ENCODE peak calls at places on chromosomes 12 and 14, in ten cellular contexts. One of them, this sample, is unnamed.

GRCh38 chr12:32273063-32273521 is 126.3 kb upstream of the FGD4 start:
- DNase-seq in body of pancreas: no peak
- DNase-seq in GM12878: no peak
- DNase-seq in tibial artery: no peak
- DNase-seq in neuronal stem cell: no peak
- DNase-seq in BE2C: no peak
- DNase-seq in H9: no peak
- DNase-seq in CD4-positive, alpha-beta T cell: no peak
- DNase-seq in aorta: no peak
- DNase-seq in small intestine: no peak
- DNase-seq in this sample: no peak

GRCh38 chr12:18492372-18493025 is 231.2 kb downstream of the PIK3C2G start:
- DNase-seq in body of pancreas: no peak
- DNase-seq in GM12878: no peak
- DNase-seq in tibial artery: no peak
- DNase-seq in neuronal stem cell: no peak
- DNase-seq in BE2C: no peak
- DNase-seq in H9: no peak
- DNase-seq in CD4-positive, alpha-beta T cell: no peak
- DNase-seq in aorta: no peak
- DNase-seq in small intestine: no peak
- DNase-seq in this sample: no peak

GRCh38 chr12:56897844-56898341 is 36.3 kb downstream of the SDR9C7 start:
- DNase-seq in body of pancreas: no peak
- DNase-seq in GM12878: no peak
- DNase-seq in tibial artery: no peak
- DNase-seq in neuronal stem cell: no peak
- DNase-seq in BE2C: no peak
- DNase-seq in H9: no peak
- DNase-seq in CD4-positive, alpha-beta T cell: no peak
- DNase-seq in aorta: no peak
- DNase-seq in small intestine: no peak
- DNase-seq in this sample: no peak

GRCh38 chr14:49972199-49972671 is 79.4 kb downstream of the ARF6 start:
- DNase-seq in body of pancreas: peak; percentile 49
- DNase-seq in GM12878: no peak
- DNase-seq in tibial artery: no peak
- DNase-seq in neuronal stem cell: no peak
- DNase-seq in BE2C: no peak
- DNase-seq in H9: no peak
- DNase-seq in CD4-positive, alpha-beta T cell: no peak
- DNase-seq in aorta: no peak
- DNase-seq in small intestine: peak; percentile 51
- DNase-seq in this sample: no peak

GRCh38 chr12:29088611-29089219 is 60.4 kb upstream of the FAR2 start:
- DNase-seq in body of pancreas: no peak
- DNase-seq in GM12878: no peak
- DNase-seq in tibial artery: no peak
- DNase-seq in neuronal stem cell: no peak
- DNase-seq in BE2C: no peak
- DNase-seq in H9: no peak
- DNase-seq in CD4-positive, alpha-beta T cell: no peak
- DNase-seq in aorta: no peak
- DNase-seq in small intestine: peak; percentile 35
- DNase-seq in this sample: no peak

GRCh38 chr14:68466491-68466977 is 326.3 kb downstream of the ZFP36L1 start:
- DNase-seq in body of pancreas: no peak
- DNase-seq in GM12878: no peak
- DNase-seq in tibial artery: no peak
- DNase-seq in neuronal stem cell: no peak
- DNase-seq in BE2C: no peak
- DNase-seq in H9: no peak
- DNase-seq in CD4-positive, alpha-beta T cell: no peak
- DNase-seq in aorta: peak; percentile 51
- DNase-seq in small intestine: no peak
- DNase-seq in this sample: no peak

GRCh38 chr12:96091833-96092232 is 56.4 kb upstream of the LTA4H start:
- DNase-seq in body of pancreas: no peak
- DNase-seq in GM12878: no peak
- DNase-seq in tibial artery: no peak
- DNase-seq in neuronal stem cell: no peak
- DNase-seq in BE2C: no peak
- DNase-seq in H9: peak; percentile 53
- DNase-seq in CD4-positive, alpha-beta T cell: no peak
- DNase-seq in aorta: no peak
- DNase-seq in small intestine: no peak
- DNase-seq in this sample: no peak

GRCh38 chr14:26444745-26445144 is 153.1 kb downstream of the NOVA1 start:
- DNase-seq in body of pancreas: no peak
- DNase-seq in GM12878: no peak
- DNase-seq in tibial artery: no peak
- DNase-seq in neuronal stem cell: peak; percentile 55
- DNase-seq in BE2C: no peak
- DNase-seq in H9: no peak
- DNase-seq in CD4-positive, alpha-beta T cell: no peak
- DNase-seq in aorta: no peak
- DNase-seq in small intestine: no peak
- DNase-seq in this sample: peak; percentile 1

GRCh38 chr14:31787377-31787776 is 226.2 kb downstream of the NUBPL start:
- DNase-seq in body of pancreas: no peak
- DNase-seq in GM12878: no peak
- DNase-seq in tibial artery: no peak
- DNase-seq in neuronal stem cell: no peak
- DNase-seq in BE2C: no peak
- DNase-seq in H9: no peak
- DNase-seq in CD4-positive, alpha-beta T cell: no peak
- DNase-seq in aorta: no peak
- DNase-seq in small intestine: peak; percentile 35
- DNase-seq in this sample: no peak

GRCh38 chr12:122668268-122668667 is 34.9 kb downstream of the HCAR2 start:
- DNase-seq in body of pancreas: no peak
- DNase-seq in GM12878: no peak
- DNase-seq in tibial artery: no peak
- DNase-seq in neuronal stem cell: no peak
- DNase-seq in BE2C: no peak
- DNase-seq in H9: peak; percentile 42
- DNase-seq in CD4-positive, alpha-beta T cell: no peak
- DNase-seq in aorta: no peak
- DNase-seq in small intestine: no peak
- DNase-seq in this sample: no peak

GRCh38 chr12:123105427-123105826 is 45.5 kb downstream of the PITPNM2 start:
- DNase-seq in body of pancreas: no peak
- DNase-seq in GM12878: no peak
- DNase-seq in tibial artery: no peak
- DNase-seq in neuronal stem cell: no peak
- DNase-seq in BE2C: no peak
- DNase-seq in H9: peak; percentile 77
- DNase-seq in CD4-positive, alpha-beta T cell: no peak
- DNase-seq in aorta: no peak
- DNase-seq in small intestine: no peak
- DNase-seq in this sample: no peak

GRCh38 chr14:104403421-104404220 is 175.9 kb upstream of the C14orf180 start:
- DNase-seq in body of pancreas: no peak
- DNase-seq in GM12878: no peak
- DNase-seq in tibial artery: peak; percentile 61
- DNase-seq in neuronal stem cell: no peak
- DNase-seq in BE2C: no peak
- DNase-seq in H9: peak; percentile 22
- DNase-seq in CD4-positive, alpha-beta T cell: no peak
- DNase-seq in aorta: no peak
- DNase-seq in small intestine: no peak
- DNase-seq in this sample: no peak

DNA sequence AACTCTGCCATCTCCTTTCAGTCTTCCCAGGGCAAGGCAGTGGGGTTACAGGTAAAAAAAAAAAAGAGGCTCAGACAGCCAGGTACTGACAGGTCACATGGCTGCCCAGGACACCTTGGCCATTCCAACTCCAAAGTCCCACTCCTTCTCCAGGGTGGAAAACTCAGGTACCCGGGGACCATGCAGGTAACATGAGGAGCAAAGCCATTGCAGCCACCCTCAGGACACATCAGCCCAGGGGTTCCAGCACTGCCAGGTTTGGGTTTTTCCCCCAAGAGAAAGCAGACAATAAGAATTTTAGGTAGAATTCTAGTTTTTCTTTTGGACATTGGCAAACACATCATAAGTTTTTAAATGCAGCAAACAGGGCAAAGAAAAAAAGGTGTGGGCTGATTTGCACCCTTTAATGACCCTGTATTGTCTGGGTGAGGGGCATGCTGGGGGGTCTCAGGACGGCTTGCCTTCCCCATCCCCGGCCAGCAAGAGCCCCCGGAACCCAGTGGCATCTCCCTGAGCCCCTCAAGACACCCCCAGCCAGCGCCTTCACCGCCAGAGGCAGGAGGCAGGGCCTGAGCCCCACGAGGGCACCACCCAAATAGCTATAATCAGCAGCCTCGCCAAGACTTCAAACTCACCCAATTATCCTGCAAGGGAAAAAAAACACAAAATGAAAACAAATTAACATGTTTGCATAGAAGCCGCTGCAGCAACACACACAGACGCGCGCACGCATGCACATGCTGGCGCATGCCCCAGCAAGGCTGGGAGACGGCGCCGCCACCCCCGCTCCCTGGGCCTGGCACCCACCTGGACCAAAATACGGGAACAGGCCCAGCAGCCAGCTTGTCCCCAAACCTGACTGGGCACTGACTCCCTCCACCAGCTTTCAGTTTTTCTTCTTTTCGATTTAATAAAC is 15.6 kb downstream of the FAM222A start:
- DNase-seq in body of pancreas: peak; percentile 6
- DNase-seq in GM12878: no peak
- DNase-seq in tibial artery: peak; percentile 35
- DNase-seq in neuronal stem cell: no peak
- DNase-seq in BE2C: peak; percentile 16
- DNase-seq in H9: peak; percentile 27
- DNase-seq in CD4-positive, alpha-beta T cell: no peak
- DNase-seq in aorta: peak; percentile 22
- DNase-seq in small intestine: no peak
- DNase-seq in this sample: no peak
- H3K27me3 ChIP-seq in body of pancreas: no peaks in the 10 kb centered on the region
- H3K27me3 ChIP-seq in GM12878: no peaks in the 10 kb centered on the region
- H3K27me3 ChIP-seq in tibial artery: peaks cover 15% of the 10 kb centered on the region
- H3K27me3 ChIP-seq in neuronal stem cell: peaks cover 16% of the 10 kb centered on the region
- H3K27me3 ChIP-seq in BE2C: no peaks in the 10 kb centered on the region
- H3K27me3 ChIP-seq in H9: no peaks in the 10 kb centered on the region
- H3K27me3 ChIP-seq in CD4-positive, alpha-beta T cell: peaks cover 13% of the 10 kb centered on the region
- H3K27me3 ChIP-seq in aorta: no peaks in the 10 kb centered on the region
- H3K27me3 ChIP-seq in small intestine: no peaks in the 10 kb centered on the region
- H3K27me3 ChIP-seq in this sample: no peaks in the 10 kb centered on the region

GRCh38 chr14:36498938-36499337 is 21.1 kb downstream of the NKX2-1 start:
- DNase-seq in body of pancreas: no peak
- DNase-seq in GM12878: no peak
- DNase-seq in tibial artery: no peak
- DNase-seq in neuronal stem cell: no peak
- DNase-seq in BE2C: no peak
- DNase-seq in H9: no peak
- DNase-seq in CD4-positive, alpha-beta T cell: no peak
- DNase-seq in aorta: no peak
- DNase-seq in small intestine: no peak
- DNase-seq in this sample: no peak
- H3K27me3 ChIP-seq in body of pancreas: no peaks in the 10 kb centered on the region
- H3K27me3 ChIP-seq in GM12878: peaks cover 5% of the 10 kb centered on the region
- H3K27me3 ChIP-seq in tibial artery: peaks cover 57% of the 10 kb centered on the region
- H3K27me3 ChIP-seq in neuronal stem cell: peaks cover 97% of the 10 kb centered on the region
- H3K27me3 ChIP-seq in BE2C: peaks cover 69% of the 10 kb centered on the region
- H3K27me3 ChIP-seq in H9: peaks cover 30% of the 10 kb centered on the region
- H3K27me3 ChIP-seq in CD4-positive, alpha-beta T cell: peaks cover 53% of the 10 kb centered on the region
- H3K27me3 ChIP-seq in aorta: no peaks in the 10 kb centered on the region
- H3K27me3 ChIP-seq in small intestine: peaks cover 15% of the 10 kb centered on the region
- H3K27me3 ChIP-seq in this sample: peaks cover 100% of the 10 kb centered on the region

DNA sequence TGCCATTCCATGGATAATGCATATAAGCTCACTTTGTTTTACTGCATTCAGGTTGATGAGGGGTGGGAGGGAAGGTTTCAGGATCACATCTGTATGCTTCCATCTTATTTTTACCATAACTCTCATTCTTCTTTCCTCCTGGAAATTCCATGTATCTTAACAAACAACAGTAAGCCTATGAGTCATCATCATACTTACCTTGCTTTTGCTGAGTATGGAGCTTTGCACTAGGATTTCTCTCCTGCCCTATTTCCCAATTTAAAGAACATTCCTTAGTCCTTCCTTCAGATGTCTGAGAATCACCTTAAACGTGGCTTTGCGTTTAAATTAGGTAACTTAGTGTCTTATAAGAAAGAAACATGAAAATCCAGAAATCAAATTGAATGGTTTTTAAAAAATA is 1.6 kb upstream of the CLEC14A start:
- DNase-seq in body of pancreas: no peak
- DNase-seq in GM12878: no peak
- DNase-seq in tibial artery: no peak
- DNase-seq in neuronal stem cell: no peak
- DNase-seq in BE2C: no peak
- DNase-seq in H9: no peak
- DNase-seq in CD4-positive, alpha-beta T cell: no peak
- DNase-seq in aorta: no peak
- DNase-seq in small intestine: no peak
- DNase-seq in this sample: no peak
- H3K27me3 ChIP-seq in body of pancreas: no peaks in the 10 kb centered on the region
- H3K27me3 ChIP-seq in GM12878: no peaks in the 10 kb centered on the region
- H3K27me3 ChIP-seq in tibial artery: peaks cover 19% of the 10 kb centered on the region
- H3K27me3 ChIP-seq in neuronal stem cell: peaks cover 44% of the 10 kb centered on the region
- H3K27me3 ChIP-seq in BE2C: no peaks in the 10 kb centered on the region
- H3K27me3 ChIP-seq in H9: peaks cover 29% of the 10 kb centered on the region
- H3K27me3 ChIP-seq in CD4-positive, alpha-beta T cell: peaks cover 27% of the 10 kb centered on the region
- H3K27me3 ChIP-seq in aorta: no peaks in the 10 kb centered on the region
- H3K27me3 ChIP-seq in small intestine: peaks cover 8% of the 10 kb centered on the region
- H3K27me3 ChIP-seq in this sample: no peaks in the 10 kb centered on the region

GRCh38 chr14:37588956-37589737 is 5.9 kb downstream of the FOXA1 start:
- DNase-seq in body of pancreas: no peak
- DNase-seq in GM12878: no peak
- DNase-seq in tibial artery: no peak
- DNase-seq in neuronal stem cell: no peak
- DNase-seq in BE2C: no peak
- DNase-seq in H9: no peak
- DNase-seq in CD4-positive, alpha-beta T cell: no peak
- DNase-seq in aorta: no peak
- DNase-seq in small intestine: peak; percentile 60
- DNase-seq in this sample: no peak

GRCh38 chr14:37591311-37591940 is 3.6 kb downstream of the FOXA1 start:
- DNase-seq in body of pancreas: no peak
- DNase-seq in GM12878: no peak
- DNase-seq in tibial artery: no peak
- DNase-seq in neuronal stem cell: no peak
- DNase-seq in BE2C: no peak
- DNase-seq in H9: peak; percentile 84
- DNase-seq in CD4-positive, alpha-beta T cell: no peak
- DNase-seq in aorta: no peak
- DNase-seq in small intestine: peak; percentile 49
- DNase-seq in this sample: no peak

GRCh38 chr14:37591941-37592287 is 3.1 kb downstream of the FOXA1 start:
- DNase-seq in body of pancreas: no peak
- DNase-seq in GM12878: no peak
- DNase-seq in tibial artery: no peak
- DNase-seq in neuronal stem cell: no peak
- DNase-seq in BE2C: no peak
- DNase-seq in H9: no peak
- DNase-seq in CD4-positive, alpha-beta T cell: no peak
- DNase-seq in aorta: no peak
- DNase-seq in small intestine: peak; percentile 47
- DNase-seq in this sample: no peak

GRCh38 chr14:37590096-37590809 is 4.8 kb downstream of the FOXA1 start:
- DNase-seq in body of pancreas: no peak
- DNase-seq in GM12878: no peak
- DNase-seq in tibial artery: no peak
- DNase-seq in neuronal stem cell: no peak
- DNase-seq in BE2C: no peak
- DNase-seq in H9: no peak
- DNase-seq in CD4-positive, alpha-beta T cell: no peak
- DNase-seq in aorta: no peak
- DNase-seq in small intestine: peak; percentile 32
- DNase-seq in this sample: no peak

GRCh38 chr14:37590810-37591139 is 4.3 kb downstream of the FOXA1 start:
- DNase-seq in body of pancreas: no peak
- DNase-seq in GM12878: no peak
- DNase-seq in tibial artery: no peak
- DNase-seq in neuronal stem cell: no peak
- DNase-seq in BE2C: no peak
- DNase-seq in H9: no peak
- DNase-seq in CD4-positive, alpha-beta T cell: no peak
- DNase-seq in aorta: no peak
- DNase-seq in small intestine: no peak
- DNase-seq in this sample: no peak
- H3K27me3 ChIP-seq in body of pancreas: peaks cover 11% of the 10 kb centered on the region
- H3K27me3 ChIP-seq in GM12878: no peaks in the 10 kb centered on the region
- H3K27me3 ChIP-seq in tibial artery: peaks cover 97% of the 10 kb centered on the region
- H3K27me3 ChIP-seq in neuronal stem cell: peaks cover 98% of the 10 kb centered on the region
- H3K27me3 ChIP-seq in BE2C: peaks cover 99% of the 10 kb centered on the region
- H3K27me3 ChIP-seq in H9: peaks cover 68% of the 10 kb centered on the region
- H3K27me3 ChIP-seq in CD4-positive, alpha-beta T cell: peaks cover 86% of the 10 kb centered on the region
- H3K27me3 ChIP-seq in aorta: no peaks in the 10 kb centered on the region
- H3K27me3 ChIP-seq in small intestine: peaks cover 35% of the 10 kb centered on the region
- H3K27me3 ChIP-seq in this sample: peaks cover 96% of the 10 kb centered on the region